ENCODE peak calls at places on chromosomes 3 and 15, in four cellular contexts. C is H1, R is H9, Z is mesendoderm. J is an unnamed sample.

GRCh38 chr3:37909067-37909911 is 47.6 kb downstream of the CTDSPL start:
- DNase-seq in R (no peak), C (no peak), Z (peak; percentile 54), J (peak; percentile 25)

GRCh38 chr3:175070946-175071345 is 211.8 kb downstream of the NAALADL2 start:
- DNase-seq in C (no peak), Z (no peak), R (no peak), J (no peak)

GRCh38 chr3:31810991-31811433 is 170.1 kb downstream of the OSBPL10 start:
- DNase-seq in C (no peak), Z (peak; percentile 43), R (peak; percentile 49), J (no peak)

GRCh38 chr3:4889896-4890295 is 89.3 kb upstream of the BHLHE40 start:
- DNase-seq in Z (no peak), C (no peak), R (no peak), J (peak; percentile 41)

GRCh38 chr3:17233398-17233800 is 348.6 kb downstream of the PLCL2 start:
- DNase-seq in C (no peak), Z (peak; percentile 66), R (no peak), J (peak; percentile 67)

GRCh38 chr3:194058189-194058571 is 77.8 kb upstream of the HES1 start:
- DNase-seq in R (peak; percentile 91), C (peak; percentile 79), Z (peak; percentile 83), J (peak; percentile 36)

GRCh38 chr3:182786564-182787196 is 6.6 kb upstream of the ATP11B start:
- DNase-seq in Z (no peak), R (no peak), C (no peak), J (no peak)

GRCh38 chr3:72820405-72820804 is 27.8 kb downstream of the SHQ1 start:
- DNase-seq in R (no peak), Z (no peak), C (no peak), J (peak; percentile 58)

GRCh38 chr3:195214381-195214780 is 56.6 kb downstream of the XXYLT1 start:
- DNase-seq in C (no peak), Z (no peak), R (no peak), J (no peak)

GRCh38 chr3:150256336-150256735 is 151.8 kb upstream of the TSC22D2 start:
- DNase-seq in C (no peak), R (no peak), Z (peak; percentile 67), J (no peak)

GRCh38 chr3:182568206-182568605 is 225.1 kb upstream of the ATP11B start:
- DNase-seq in C (no peak), R (no peak), Z (no peak), J (no peak)

GRCh38 chr15:77715051-77715450 is 82.3 kb upstream of the LINGO1 start:
- DNase-seq in R (no peak), C (no peak), Z (peak; percentile 23), J (no peak)

GRCh38 chr3:191385101-191385500 is 54.8 kb upstream of the UTS2B start:
- DNase-seq in Z (no peak), C (no peak), R (no peak), J (no peak)

GRCh38 chr3:191387441-191388077 is 57.2 kb upstream of the UTS2B start:
- DNase-seq in Z (no peak), R (no peak), C (no peak), J (no peak)

GRCh38 chr3:191391873-191392808 is 61.8 kb upstream of the UTS2B start:
- DNase-seq in C (no peak), Z (peak; percentile 80), R (no peak), J (no peak)

GRCh38 chr3:191390580-191390979 is 60.3 kb upstream of the UTS2B start:
- DNase-seq in Z (no peak), C (no peak), R (no peak), J (no peak)

DNA sequence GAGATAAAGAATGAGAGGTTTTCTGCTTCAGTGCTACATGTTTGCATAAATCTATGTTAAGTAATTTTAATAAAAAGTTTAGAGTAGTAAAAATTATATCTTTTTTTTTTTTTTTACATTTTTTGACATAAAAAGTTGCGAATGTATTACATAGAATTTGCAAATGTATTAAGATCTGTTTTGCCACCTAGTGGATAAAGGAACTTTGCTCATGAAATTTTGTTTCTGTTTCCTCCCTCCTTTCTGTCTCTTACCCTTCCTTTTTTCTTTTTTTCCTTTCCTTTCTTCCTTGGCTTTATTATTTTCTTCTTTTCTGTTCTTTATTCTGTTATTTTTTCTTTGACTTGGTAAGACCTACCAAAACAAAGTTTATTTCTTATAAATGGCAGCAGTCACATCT is 58.5 kb upstream of the UTS2B start:
- DNase-seq in R (no peak), C (no peak), Z (no peak), J (no peak)
- H3K56ac ChIP-seq in R (no peak overlapping the region), C (no peak overlapping the region), Z (no peak overlapping the region), J (no peak overlapping the region)

GRCh38 chr15:76138436-76138835 is 78.7 kb downstream of the TMEM266 start:
- DNase-seq in Z (peak; percentile 25), C (no peak), R (no peak), J (no peak)

GRCh38 chr15:76140069-76140454 is 80.3 kb downstream of the TMEM266 start:
- DNase-seq in Z (peak; percentile 41), R (peak; percentile 67), C (peak; percentile 66), J (no peak)

GRCh38 chr15:76134537-76134936 is 74.8 kb downstream of the TMEM266 start:
- DNase-seq in Z (no peak), C (no peak), R (no peak), J (no peak)

GRCh38 chr15:76135516-76135915 is 75.7 kb downstream of the TMEM266 start:
- DNase-seq in C (no peak), R (no peak), Z (no peak), J (no peak)

GRCh38 chr15:76139368-76140068 is 79.7 kb downstream of the TMEM266 start:
- DNase-seq in R (peak; percentile 89), C (peak; percentile 94), Z (peak; percentile 92), J (peak; percentile 66)
- H3K56ac ChIP-seq in R (no peak overlapping the region), C (no peak overlapping the region), Z (peak overlapping the region; percentile 77), J (no peak overlapping the region)

GRCh38 chr3:62113092-62113491 is 260.3 kb downstream of the FEZF2 start:
- DNase-seq in C (no peak), Z (no peak), R (no peak), J (no peak)
- H3K56ac ChIP-seq in C (no peak overlapping the region), Z (no peak overlapping the region), R (no peak overlapping the region), J (no peak overlapping the region)

GRCh38 chr15:28107111-28107893 is 8.2 kb upstream of the OCA2 start:
- DNase-seq in R (peak; percentile 43), Z (peak; percentile 44), C (peak; percentile 74), J (no peak)
- H3K56ac ChIP-seq in R (no peak overlapping the region), Z (peak overlapping the region; percentile 54), C (no peak overlapping the region), J (no peak overlapping the region)

GRCh38 chr15:67026171-67026967 is 39.0 kb upstream of the SMAD3 start:
- DNase-seq in C (no peak), R (no peak), Z (no peak), J (no peak)
- H3K56ac ChIP-seq in C (no peak overlapping the region), R (no peak overlapping the region), Z (no peak overlapping the region), J (no peak overlapping the region)

DNA sequence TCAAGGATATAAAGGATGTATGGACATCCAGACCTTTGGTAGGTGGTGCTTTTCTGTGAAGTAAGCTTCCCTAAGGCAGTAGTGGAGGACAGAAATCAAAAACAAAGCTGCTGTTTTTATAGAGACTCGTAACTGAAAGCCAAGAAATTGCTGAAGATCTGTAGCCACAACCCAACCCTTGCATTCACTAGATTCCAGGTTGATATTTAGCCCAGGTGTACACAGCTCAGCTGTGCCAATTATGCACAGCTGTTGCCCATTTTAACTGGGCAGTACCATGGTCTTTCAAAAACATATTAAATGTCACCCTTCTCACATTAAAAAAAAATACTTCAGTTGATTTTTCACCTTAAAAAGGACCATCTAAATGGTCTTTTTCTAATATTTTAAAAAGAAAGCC is 75.8 kb downstream of the CNTN3 start:
- DNase-seq in C (no peak), Z (no peak), R (no peak), J (no peak)
- H3K56ac ChIP-seq in C (no peak overlapping the region), Z (no peak overlapping the region), R (no peak overlapping the region), J (no peak overlapping the region)

GRCh38 chr3:112492124-112492523 is 7.1 kb downstream of the BTLA start:
- DNase-seq in Z (no peak), C (no peak), R (no peak), J (no peak)
- H3K56ac ChIP-seq in Z (no peak overlapping the region), C (no peak overlapping the region), R (no peak overlapping the region), J (no peak overlapping the region)

J was measured in IMR-90.